ENCODE peak calls at places on chromosomes 5 and 9, in six cellular contexts. B is transverse colon, X is cardiac muscle cell, R is mucosa of descending colon, P is left ventricle myocardium inferior, W is neural progenitor cell. A is an unnamed sample. For H3K9me3 and H3K4me1, the result is how much of the 10 kb centered on the place peaks cover.

GRCh38 chr9:114005371-114006154 is 72.5 kb downstream of the AMBP start:
- DNase-seq in B (no peak), X (no peak), R (no peak), P (no peak), W (no peak), A (no peak)

GRCh38 chr9:134619456-134619982 is 22.1 kb upstream of the COL5A1 start:
- DNase-seq in B (no peak), X (no peak), R (no peak), P (no peak), W (no peak), A (no peak)

GRCh38 chr5:167952278-167952990 is 339.0 kb upstream of the WWC1 start:
- DNase-seq in B (no peak), X (no peak), R (no peak), P (no peak), W (peak), A (no peak)

GRCh38 chr5:99936911-99937310 is 598.3 kb upstream of the FAM174A start:
- DNase-seq in B (no peak), X (no peak), R (no peak), P (no peak), W (no peak), A (no peak)

GRCh38 chr5:180608572-180609310 is 17.4 kb upstream of the SCGB3A1 start:
- DNase-seq in B (no peak), X (no peak), R (no peak), P (no peak), W (no peak), A (no peak)

GRCh38 chr5:148979104-148979723 is 83.6 kb downstream of the SH3TC2 start:
- DNase-seq in B (peak), X (no peak), R (no peak), P (peak), W (no peak), A (no peak)

GRCh38 chr5:123441408-123441807 is 18.2 kb upstream of the CEP120 start:
- DNase-seq in B (no peak), X (no peak), R (no peak), P (no peak), W (no peak), A (no peak)

GRCh38 chr5:8912106-8912505 is 633.8 kb downstream of the SEMA5A start:
- DNase-seq in B (no peak), X (no peak), R (no peak), P (no peak), W (no peak), A (no peak)

GRCh38 chr5:143215685-143216084 is 187.8 kb downstream of the NR3C1 start:
- DNase-seq in B (no peak), X (no peak), R (no peak), P (no peak), W (no peak), A (no peak)

GRCh38 chr5:153880094-153880493 is 158.6 kb downstream of the FAM114A2 start:
- DNase-seq in B (no peak), X (no peak), R (no peak), P (no peak), W (no peak), A (no peak)

GRCh38 chr9:81814404-81814793 is 113.8 kb upstream of the SPATA31D4 start:
- DNase-seq in B (no peak), X (no peak), R (no peak), P (no peak), W (no peak), A (no peak)

GRCh38 chr5:74953961-74954720 is 88.0 kb upstream of the FAM169A start:
- DNase-seq in B (no peak), X (no peak), R (no peak), P (no peak), W (no peak), A (no peak)

GRCh38 chr5:51382759-51383493 is at the start of gene ISL1:
- DNase-seq in B (peak), X (peak), R (peak), P (no peak), W (peak), A (no peak)

GRCh38 chr5:139689631-139690384 is 41.7 kb downstream of the CXXC5 start:
- DNase-seq in B (peak), X (no peak), R (peak), P (no peak), W (no peak), A (no peak)

GRCh38 chr9:2016411-2017208 is 1.5 kb downstream of the SMARCA2 start:
- DNase-seq in B (peak), X (peak), R (peak), P (peak), W (peak), A (peak)

GRCh38 chr9:136095028-136095494 is at the start of gene NACC2:
- DNase-seq in B (peak), X (peak), R (peak), P (peak), W (peak), A (no peak)

GRCh38 chr5:138898336-138898735 is 23.2 kb upstream of the LRRTM2 start:
- DNase-seq in B (no peak), X (no peak), R (no peak), P (no peak), W (no peak), A (no peak)

GRCh38 chr5:138651767-138652117 is 76.5 kb upstream of the HSPA9 start:
- DNase-seq in B (no peak), X (no peak), R (no peak), P (no peak), W (no peak), A (no peak)

GRCh38 chr5:171711631-171712030 is 74.0 kb upstream of the SMIM23 start:
- DNase-seq in B (no peak), X (no peak), R (no peak), P (no peak), W (no peak), A (no peak)

GRCh38 chr5:111781200-111781599 is 24.2 kb upstream of the NREP start:
- DNase-seq in B (peak), X (no peak), R (no peak), P (peak), W (no peak), A (no peak)

GRCh38 chr5:143796110-143796509 is 15.9 kb upstream of the HMHB1 start:
- DNase-seq in B (no peak), X (no peak), R (no peak), P (no peak), W (no peak), A (no peak)

GRCh38 chr5:1838013-1838412 is 36.8 kb downstream of the NDUFS6 start:
- DNase-seq in B (no peak), X (no peak), R (no peak), P (no peak), W (no peak), A (no peak)

GRCh38 chr5:137735531-137736284 is at the start of gene KLHL3:
- DNase-seq in B (peak), X (peak), R (peak), P (peak), W (peak), A (peak)

GRCh38 chr5:65355301-65355700 is 126.4 kb downstream of the ADAMTS6 start:
- DNase-seq in B (no peak), X (no peak), R (no peak), P (no peak), W (no peak), A (no peak)

GRCh38 chr5:134506054-134507039 is 19.1 kb upstream of the JADE2 start:
- DNase-seq in B (peak), X (peak), R (peak), P (peak), W (peak), A (no peak)

GRCh38 chr5:65120371-65120967 is 351.7 kb downstream of the CWC27 start:
- DNase-seq in B (no peak), X (no peak), R (no peak), P (no peak), W (no peak), A (no peak)

GRCh38 chr9:9792144-9792857 is 820.5 kb downstream of the PTPRD start:
- DNase-seq in B (no peak), X (no peak), R (no peak), P (no peak), W (no peak), A (no peak)

GRCh38 chr5:79792518-79792917 is 102.9 kb downstream of the CMYA5 start:
- DNase-seq in B (no peak), X (no peak), R (no peak), P (no peak), W (no peak), A (no peak)

GRCh38 chr9:3908731-3909130 is 382.9 kb upstream of the RFX3 start:
- DNase-seq in B (no peak), X (no peak), R (no peak), P (no peak), W (no peak), A (no peak)

GRCh38 chr9:136945333-136946227 is 537 bp downstream of the C8G start:
- DNase-seq in B (no peak), X (no peak), R (peak), P (no peak), W (no peak), A (no peak)

GRCh38 chr5:143896471-143896870 is 84.5 kb downstream of the HMHB1 start:
- DNase-seq in B (no peak), X (no peak), R (no peak), P (no peak), W (no peak), A (no peak)

GRCh38 chr5:141439411-141440141 is 9.3 kb downstream of the PCDHGA12 start:
- DNase-seq in B (no peak), X (no peak), R (no peak), P (no peak), W (no peak), A (no peak)
- H3K9me3 ChIP-seq in B (under half), X (under half), R (half or more), P (half or more), W (under half), A (under half)

DNA sequence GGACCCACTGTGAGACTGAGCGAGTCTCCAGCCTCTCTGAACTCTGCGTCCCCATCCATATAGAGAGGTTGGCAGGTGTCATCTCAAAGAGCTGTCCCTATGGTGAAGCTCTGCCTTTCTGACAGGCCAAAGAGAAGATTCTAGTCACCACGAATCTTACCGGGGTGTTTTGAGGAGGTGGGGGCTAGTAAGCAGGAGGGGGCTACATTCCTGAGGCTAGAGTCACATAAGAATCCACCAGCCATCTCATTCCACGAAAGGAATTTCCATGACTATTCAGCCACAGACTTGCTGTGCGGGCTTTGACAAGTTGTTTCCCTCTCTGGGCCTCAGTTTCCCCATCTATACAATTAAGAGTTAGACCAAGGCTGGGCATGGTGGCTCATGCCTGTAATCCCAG is 16.3 kb downstream of the PDGFRB start:
- DNase-seq in B (no peak), X (no peak), R (no peak), P (no peak), W (no peak), A (no peak)
- H3K4me1 ChIP-seq in B (half or more), X (half or more), R (under half), P (half or more), W (half or more), A (under half)

DNA sequence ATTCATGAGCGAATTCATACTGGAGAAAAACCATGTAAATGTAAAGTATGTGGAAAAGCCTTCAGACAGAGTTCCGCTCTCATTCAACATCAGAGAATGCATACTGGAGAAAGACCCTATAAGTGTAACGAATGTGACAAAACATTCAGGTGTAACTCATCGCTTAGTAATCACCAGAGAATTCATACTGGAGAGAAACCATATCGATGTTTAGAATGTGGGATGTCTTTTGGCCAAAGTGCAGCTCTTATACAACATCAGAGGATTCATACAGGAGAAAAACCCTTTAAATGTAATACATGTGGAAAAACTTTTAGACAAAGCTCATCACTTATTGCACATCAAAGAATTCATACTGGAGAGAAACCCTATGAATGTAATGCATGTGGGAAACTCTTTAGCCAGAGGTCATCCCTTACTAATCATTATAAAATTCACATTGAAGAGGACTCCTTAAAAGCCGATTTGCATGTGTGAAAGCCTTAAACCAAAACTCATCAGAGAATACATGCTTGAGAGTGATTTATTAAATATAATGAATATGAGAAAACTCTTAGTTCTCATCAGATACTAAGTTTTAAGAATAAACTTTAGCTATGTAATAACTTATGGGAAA is 11.8 kb upstream of the ZFP2 start:
- DNase-seq in B (no peak), X (no peak), R (no peak), P (no peak), W (no peak), A (no peak)
- H3K9me3 ChIP-seq in B (half or more), X (under half), R (half or more), P (half or more), W (half or more), A (half or more)

GRCh38 chr9:130447193-130447816 is 2.5 kb downstream of the ASS1 start:
- DNase-seq in B (no peak), X (no peak), R (no peak), P (no peak), W (no peak), A (no peak)
- H3K4me1 ChIP-seq in B (half or more), X (under half), R (under half), P (half or more), W (under half), A (under half)